ENCODE peak calls at places on chromosomes 11 and 22, in five cellular contexts. L is spleen, J is body of pancreas, Y is transverse colon, M is suprapubic skin. O is an unnamed sample. For H3K4me1, the result is how much of the 10 kb centered on the place peaks cover.

GRCh38 chr11:43992834-43993637 is 50.6 kb downstream of the C11orf96 start:
- DNase-seq in L (peak), J (no peak), Y (no peak), M (no peak), O (peak)

GRCh38 chr11:124724854-124725718 is 14.7 kb upstream of the NRGN start:
- DNase-seq in L (peak), J (no peak), Y (peak), M (no peak), O (peak)

GRCh38 chr11:27717377-27717776 is 17.1 kb upstream of the BDNF start:
- DNase-seq in L (no peak), J (no peak), Y (no peak), M (no peak), O (no peak)

GRCh38 chr11:45609902-45610301 is 55.5 kb downstream of the CHST1 start:
- DNase-seq in L (no peak), J (no peak), Y (no peak), M (no peak), O (no peak)

GRCh38 chr11:69321877-69322350 is 28.0 kb downstream of the MYEOV start:
- DNase-seq in L (no peak), J (no peak), Y (no peak), M (no peak), O (no peak)

GRCh38 chr11:76666408-76666807 is 4.1 kb downstream of the LRRC32 start:
- DNase-seq in L (peak), J (no peak), Y (peak), M (peak), O (peak)

GRCh38 chr22:23516304-23516703 is 63.8 kb downstream of the IGLL1 start:
- DNase-seq in L (no peak), J (no peak), Y (no peak), M (no peak), O (no peak)

GRCh38 chr22:37430941-37431340 is 3.7 kb upstream of the ELFN2 start:
- DNase-seq in L (no peak), J (no peak), Y (no peak), M (no peak), O (no peak)

GRCh38 chr11:44899959-44900358 is 50.7 kb downstream of the TP53I11 start:
- DNase-seq in L (no peak), J (no peak), Y (peak), M (no peak), O (no peak)

GRCh38 chr11:83818349-83818748 is 532.2 kb upstream of the CCDC90B start:
- DNase-seq in L (no peak), J (no peak), Y (no peak), M (no peak), O (no peak)

GRCh38 chr11:70116386-70117077 is 38.4 kb downstream of the ANO1 start:
- DNase-seq in L (no peak), J (no peak), Y (no peak), M (no peak), O (no peak)

GRCh38 chr22:48894064-48894671 is 933.5 kb downstream of the BRD1 start:
- DNase-seq in L (peak), J (no peak), Y (no peak), M (peak), O (peak)

GRCh38 chr11:36007127-36007824 is 63.4 kb downstream of the LDLRAD3 start:
- DNase-seq in L (no peak), J (no peak), Y (no peak), M (no peak), O (no peak)

GRCh38 chr22:38184788-38185187 is 3.2 kb upstream of the PLA2G6 start:
- DNase-seq in L (no peak), J (no peak), Y (no peak), M (no peak), O (no peak)

GRCh38 chr11:444397-445144 is 2.8 kb upstream of the ANO9 start:
- DNase-seq in L (no peak), J (no peak), Y (peak), M (peak), O (peak)

GRCh38 chr11:127926721-127927120 is 660.6 kb downstream of the ETS1 start:
- DNase-seq in L (no peak), J (no peak), Y (no peak), M (no peak), O (no peak)

GRCh38 chr11:79030448-79030847 is 410.4 kb downstream of the TENM4 start:
- DNase-seq in L (no peak), J (no peak), Y (no peak), M (no peak), O (no peak)

GRCh38 chr22:31274017-31274416 is 18.3 kb downstream of the PIK3IP1 start:
- DNase-seq in L (no peak), J (no peak), Y (no peak), M (no peak), O (no peak)
- H3K4me1 ChIP-seq in L (under half), J (under half), Y (under half), M (under half), O (under half)

DNA sequence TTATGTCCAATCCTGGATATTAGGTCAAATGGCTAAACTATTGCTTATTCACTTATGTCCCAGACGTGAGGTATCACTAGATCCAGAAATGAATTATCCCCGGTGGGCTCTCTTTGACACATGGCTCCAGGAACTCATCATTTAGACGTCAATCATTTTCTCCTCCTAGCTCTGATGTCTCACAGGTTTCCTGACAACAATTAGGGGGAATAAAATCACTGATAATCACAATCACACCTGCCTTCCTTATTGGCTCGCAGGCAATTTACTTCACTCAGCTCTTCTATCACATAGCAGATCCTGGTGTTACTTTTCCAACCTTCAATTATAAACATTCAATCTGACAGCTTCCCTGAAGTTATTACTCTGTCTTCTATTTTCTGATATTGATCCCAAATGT is 634.0 kb upstream of the TENM4 start:
- DNase-seq in L (no peak), J (no peak), Y (no peak), M (no peak), O (no peak)
- TF ChIP-seq POLR2A in L (no peak), J (no peak), Y (no peak), M (no peak), O (no peak)

GRCh38 chr11:65636810-65637557 is 917 bp upstream of the SIPA1 start:
- DNase-seq in L (peak), J (no peak), Y (no peak), M (no peak), O (no peak)
- H3K4me1 ChIP-seq in L (half or more), J (under half), Y (under half), M (under half), O (under half)

GRCh38 chr11:108206171-108206570 is 16.3 kb downstream of the NPAT start:
- DNase-seq in L (no peak), J (no peak), Y (no peak), M (no peak), O (no peak)
- TF ChIP-seq POLR2A in L (no peak), J (no peak), Y (no peak), M (no peak), O (no peak)

O was measured in heart left ventricle.